ENCODE peak calls at places on chromosomes 7 and 10, in five cellular contexts. B is AG09309, S is lung, W is BE2C, G is astrocyte of the spinal cord. N is an unnamed sample.
A peak's percentile ranks its signal among the peaks of the same experiment; 100 is the strongest.

GRCh38 chr7:128961030-128961659 is 23.4 kb downstream of the IRF5 start:
- DNase-seq in B (no peak), S (no peak), W (no peak), G (no peak), N (no peak)

GRCh38 chr7:26305048-26305868 is 13.6 kb downstream of the SNX10 start:
- DNase-seq in B (no peak), S (peak; percentile 61), W (no peak), G (no peak), N (no peak)

GRCh38 chr7:69937097-69937496 is 338.8 kb downstream of the AUTS2 start:
- DNase-seq in B (no peak), S (no peak), W (no peak), G (no peak), N (no peak)

GRCh38 chr10:102918817-102919236 is 733 bp downstream of the CNNM2 start:
- DNase-seq in B (no peak), S (no peak), W (peak; percentile 11), G (no peak), N (no peak)

GRCh38 chr10:130491011-130491697 is 355.0 kb downstream of the GLRX3 start:
- DNase-seq in B (no peak), S (no peak), W (no peak), G (no peak), N (no peak)

GRCh38 chr7:126606331-126606730 is 646.4 kb downstream of the GRM8 start:
- DNase-seq in B (no peak), S (no peak), W (no peak), G (no peak), N (no peak)

GRCh38 chr7:101833799-101834198 is 16.4 kb downstream of the CUX1 start:
- DNase-seq in B (no peak), S (no peak), W (no peak), G (no peak), N (no peak)

GRCh38 chr7:3063016-3063753 is 19.5 kb upstream of the CARD11 start:
- DNase-seq in B (no peak), S (no peak), W (no peak), G (no peak), N (no peak)

GRCh38 chr7:131067220-131067619 is 260.5 kb upstream of the MKLN1 start:
- DNase-seq in B (no peak), S (no peak), W (peak; percentile 46), G (no peak), N (no peak)

GRCh38 chr10:79260803-79261740 is 86.2 kb upstream of the PPIF start:
- DNase-seq in B (no peak), S (no peak), W (peak; percentile 89), G (peak; percentile 32), N (no peak)

GRCh38 chr7:22814261-22815208 is 8.1 kb downstream of the TOMM7 start:
- DNase-seq in B (no peak), S (no peak), W (no peak), G (peak; percentile 51), N (no peak)

GRCh38 chr7:158512042-158512441 is 75.6 kb downstream of the PTPRN2 start:
- DNase-seq in B (no peak), S (no peak), W (no peak), G (no peak), N (no peak)

GRCh38 chr10:22849077-22849810 is 78.6 kb upstream of the ARMC3 start:
- DNase-seq in B (no peak), S (peak; percentile 57), W (no peak), G (peak; percentile 53), N (no peak)

GRCh38 chr10:25707976-25708671 is 225.9 kb upstream of the MYO3A start:
- DNase-seq in B (no peak), S (no peak), W (no peak), G (no peak), N (no peak)

GRCh38 chr10:80144302-80145131 is 12.0 kb downstream of the PLAC9 start:
- DNase-seq in B (no peak), S (no peak), W (no peak), G (no peak), N (no peak)

GRCh38 chr7:108000875-108001758 is 1.8 kb downstream of the LAMB1 start:
- DNase-seq in B (no peak), S (no peak), W (peak; percentile 78), G (peak; percentile 55), N (no peak)

GRCh38 chr7:2066251-2066919 is 166.4 kb downstream of the MAD1L1 start:
- DNase-seq in B (no peak), S (no peak), W (peak; percentile 67), G (no peak), N (no peak)

GRCh38 chr10:111990734-111991133 is 192.8 kb downstream of the GPAM start:
- DNase-seq in B (no peak), S (no peak), W (peak; percentile 24), G (no peak), N (no peak)

GRCh38 chr10:98316661-98317060 is 48.7 kb upstream of the LOXL4 start:
- DNase-seq in B (no peak), S (no peak), W (no peak), G (peak; percentile 31), N (no peak)

GRCh38 chr10:60952846-60953220 is 8.8 kb upstream of the RHOBTB1 start:
- DNase-seq in B (no peak), S (no peak), W (no peak), G (no peak), N (no peak)

GRCh38 chr10:77173615-77174461 is 463.8 kb downstream of the KCNMA1 start:
- DNase-seq in B (no peak), S (peak; percentile 75), W (peak; percentile 73), G (peak; percentile 83), N (no peak)

GRCh38 chr10:78039743-78040142 is 6.1 kb downstream of the RPS24 start:
- DNase-seq in B (no peak), S (no peak), W (no peak), G (no peak), N (no peak)

GRCh38 chr10:89163265-89163995 is 43.7 kb downstream of the CH25H start:
- DNase-seq in B (peak; percentile 58), S (peak; percentile 43), W (no peak), G (no peak), N (no peak)
- H3K4me3 ChIP-seq in B (no peak overlapping the region), S (no peak overlapping the region), W (no peak overlapping the region), G (no peak overlapping the region), N (peak overlapping the region; percentile 1)

DNA sequence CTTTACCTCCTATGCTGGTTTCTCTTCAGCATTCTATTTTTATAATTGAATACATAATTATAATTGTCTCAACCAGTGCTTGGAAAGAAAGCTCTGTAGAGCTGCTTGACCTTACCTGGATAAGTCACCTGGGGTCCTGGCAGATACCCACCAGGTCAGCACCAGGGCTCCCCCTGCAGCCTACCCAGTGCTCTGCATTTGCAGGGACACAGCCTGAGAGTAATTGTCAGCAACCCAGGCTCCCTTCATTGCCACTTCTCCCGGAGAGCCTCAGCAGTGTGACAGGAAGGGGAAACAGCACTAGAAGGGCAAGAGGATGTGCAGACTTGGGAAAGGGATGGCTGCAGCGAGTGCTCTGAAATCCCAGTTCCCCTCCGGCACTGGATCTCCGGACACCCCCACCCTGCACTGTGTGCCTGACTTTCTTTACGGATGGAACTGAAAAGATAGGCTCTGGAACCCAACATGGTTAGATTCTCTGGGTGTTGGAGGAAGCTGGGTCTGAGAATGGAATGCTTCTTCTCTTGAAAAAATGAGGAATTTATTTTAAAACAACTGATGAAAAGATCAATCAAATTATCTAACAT is 11.4 kb upstream of the PAX4 start:
- DNase-seq in B (no peak), S (no peak), W (peak; percentile 58), G (no peak), N (no peak)
- TF ChIP-seq CTCF in B (peak; percentile 28), S (no peak), W (peak; percentile 77), G (peak; percentile 44), N (peak; percentile 68)

DNA sequence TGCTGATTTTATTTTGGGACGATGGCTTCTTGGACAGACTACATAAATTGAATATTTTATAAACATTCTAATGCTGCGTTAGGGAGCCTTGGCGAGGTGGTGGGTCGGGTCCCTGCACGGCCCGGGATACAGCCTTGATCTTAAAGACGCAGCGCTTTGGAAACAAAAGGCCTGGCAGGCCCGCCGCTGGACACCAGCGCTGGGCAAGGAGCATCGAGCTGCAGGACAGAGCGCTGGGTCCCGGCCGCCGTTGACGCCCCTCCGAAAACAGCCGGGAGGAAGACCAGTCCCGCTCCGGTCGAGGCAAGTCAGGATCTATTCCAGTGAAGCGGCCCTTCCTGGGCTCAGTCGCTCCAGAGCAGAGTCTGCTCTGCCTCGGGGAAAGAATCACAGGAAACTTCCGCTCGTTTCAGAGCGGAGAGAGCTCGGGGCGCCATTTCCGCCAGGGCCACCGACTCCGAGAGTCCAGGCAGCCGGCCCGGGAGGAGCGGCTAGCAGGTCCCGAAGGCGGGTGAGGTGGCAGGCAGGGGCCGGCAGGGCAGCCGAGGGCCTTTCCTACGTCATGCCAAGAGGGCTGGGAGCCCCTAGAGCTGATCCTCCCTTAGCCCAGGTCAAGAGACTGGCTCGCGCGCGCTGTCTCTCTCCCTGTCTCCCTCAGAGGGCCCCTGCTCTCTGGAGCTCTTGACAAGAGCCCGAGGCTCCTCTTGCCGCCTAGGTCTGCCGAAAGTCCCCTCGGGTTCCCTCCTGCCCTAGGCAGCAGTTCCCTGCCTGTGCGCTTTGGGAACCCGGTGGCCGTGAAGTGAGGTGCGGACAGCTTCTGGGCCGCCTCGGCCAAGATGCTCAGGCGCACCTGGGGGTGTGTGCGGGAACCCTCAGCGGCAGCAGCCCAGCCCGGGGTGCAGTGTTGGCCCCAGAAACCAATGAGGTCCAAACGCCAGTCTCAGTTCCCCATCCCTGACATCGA is 1.4 kb upstream of the DRGX start:
- DNase-seq in B (no peak), S (no peak), W (peak; percentile 68), G (peak; percentile 3), N (no peak)
- H3K4me3 ChIP-seq in B (no peak overlapping the region), S (no peak overlapping the region), W (peak overlapping the region; percentile 62), G (no peak overlapping the region), N (no peak overlapping the region)

DNA sequence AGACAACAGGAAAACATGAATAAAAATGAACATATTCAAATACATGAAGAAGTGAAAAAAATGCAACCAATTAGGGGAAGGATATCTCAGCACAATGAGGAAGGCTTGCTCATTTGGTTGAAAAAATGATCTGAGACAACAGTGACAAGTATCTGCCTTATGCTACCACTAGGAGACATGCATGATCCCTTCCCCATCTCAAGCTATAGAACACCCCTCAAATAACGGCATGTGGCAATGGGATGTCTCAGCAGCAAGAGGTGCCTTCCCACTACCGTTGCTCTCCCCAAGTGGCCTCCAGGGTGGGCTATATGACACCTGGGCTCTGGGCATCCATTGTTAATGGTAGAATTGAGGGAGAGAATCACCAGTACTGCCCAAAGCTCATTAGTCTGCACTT is 98.1 kb upstream of the RSU1 start:
- DNase-seq in B (no peak), S (no peak), W (no peak), G (no peak), N (no peak)
- TF ChIP-seq CTCF in B (no peak), S (no peak), W (peak; percentile 22), G (no peak), N (peak; percentile 15)

N was measured in epithelial cell of proximal tubule.